ENCODE peak calls at places on chromosomes 5 and 9, in eight cellular contexts. V is dermis blood vessel endothelial cell; U is activated CD8-positive, alpha-beta memory T cell treated with anti-CD3 and anti-CD28 coated beads, Interleukin-2, amount 50 U/mL, for 48 hours; S is NCI-H345; N is stimulated activated CD8-positive, alpha-beta memory T cell treated with anti-CD3 and anti-CD28 coated beads, Interleukin-4, amount 100 ng/mL, for 24 hours; K is cardiac septum; J is AG08396; D is AG20443. O is an unnamed sample.

GRCh38 chr9:36864491-36865410 is 169.3 kb downstream of the PAX5 start:
- DNase-seq in V (no peak), U (no peak), S (no peak), N (no peak), K (no peak), J (no peak), D (no peak), O (no peak)

GRCh38 chr9:113918697-113919390 is 42.7 kb downstream of the ZNF618 start:
- DNase-seq in V (no peak), U (peak; percentile 7), S (no peak), N (no peak), K (no peak), J (no peak), D (no peak), O (no peak)

GRCh38 chr9:35448511-35448910 is 41.4 kb upstream of the RUSC2 start:
- DNase-seq in V (no peak), U (no peak), S (no peak), N (no peak), K (no peak), J (no peak), D (no peak), O (no peak)

GRCh38 chr5:132750471-132751230 is 3.4 kb downstream of the CCNI2 start:
- DNase-seq in V (no peak), U (peak; percentile 50), S (no peak), N (no peak), K (no peak), J (no peak), D (no peak), O (no peak)

GRCh38 chr9:21974542-21975409 is 19.4 kb downstream of the CDKN2A start:
- DNase-seq in V (peak; percentile 52), U (peak; percentile 71), S (peak; percentile 89), N (peak; percentile 24), K (no peak), J (peak; percentile 76), D (peak; percentile 79), O (no peak)

GRCh38 chr5:87418506-87418905 is 5.8 kb upstream of the CCNH start:
- DNase-seq in V (no peak), U (no peak), S (no peak), N (no peak), K (no peak), J (no peak), D (no peak), O (no peak)

GRCh38 chr5:32329395-32329834 is 16.7 kb upstream of the MTMR12 start:
- DNase-seq in V (peak; percentile 89), U (peak; percentile 71), S (peak; percentile 30), N (peak; percentile 18), K (no peak), J (peak; percentile 80), D (peak; percentile 90), O (peak; percentile 77)

GRCh38 chr9:92970467-92970923 is 23.2 kb downstream of the FGD3 start:
- DNase-seq in V (no peak), U (peak; percentile 48), S (no peak), N (no peak), K (no peak), J (peak; percentile 65), D (peak; percentile 47), O (peak; percentile 48)

GRCh38 chr5:76341935-76342334 is 61.1 kb upstream of the IQGAP2 start:
- DNase-seq in V (no peak), U (no peak), S (no peak), N (no peak), K (no peak), J (no peak), D (no peak), O (peak; percentile 79)

GRCh38 chr9:34650816-34651215 is 1.2 kb upstream of the IL11RA start:
- DNase-seq in V (no peak), U (no peak), S (no peak), N (no peak), K (no peak), J (no peak), D (no peak), O (no peak)

GRCh38 chr9:113998529-113999255 is 79.4 kb downstream of the AMBP start:
- DNase-seq in V (no peak), U (peak; percentile 29), S (no peak), N (no peak), K (peak; percentile 58), J (peak; percentile 57), D (peak; percentile 44), O (peak; percentile 15)

GRCh38 chr9:87346061-87346665 is 151.5 kb upstream of the DAPK1 start:
- DNase-seq in V (no peak), U (no peak), S (no peak), N (no peak), K (no peak), J (no peak), D (no peak), O (no peak)

GRCh38 chr5:145847499-145848497 is 12.7 kb upstream of the PRELID2 start:
- DNase-seq in V (no peak), U (no peak), S (no peak), N (no peak), K (no peak), J (peak; percentile 61), D (peak; percentile 79), O (no peak)

GRCh38 chr5:73673161-73673591 is 47.2 kb downstream of the ARHGEF28 start:
- DNase-seq in V (peak; percentile 85), U (no peak), S (no peak), N (no peak), K (no peak), J (peak; percentile 25), D (peak; percentile 47), O (peak; percentile 60)

GRCh38 chr9:32873131-32873530 is 89.8 kb downstream of the TMEM215 start:
- DNase-seq in V (no peak), U (no peak), S (no peak), N (no peak), K (no peak), J (no peak), D (no peak), O (no peak)

GRCh38 chr9:90942555-90942954 is 140.9 kb downstream of the SYK start:
- DNase-seq in V (no peak), U (no peak), S (peak; percentile 24), N (no peak), K (no peak), J (no peak), D (no peak), O (no peak)

O was measured in NB4.